ENCODE peak calls at places on chromosomes 3 and 15, in five cellular contexts. R is heart right ventricle; C is RWPE2; V is activated T-cell treated with anti-CD3 and anti-CD28 coated beads, Interleukin-2, amount 50 U/mL, for 4 hours; F is left lung. A is an unnamed sample.

GRCh38 chr3:190064112-190064511 is 56.6 kb downstream of the P3H2 start:
- ATAC-seq in R (no peak), C (peak), F (peak), V (no peak), A (no peak)

GRCh38 chr3:122535964-122536363 is 21.2 kb upstream of the KPNA1 start:
- ATAC-seq in F (no peak), V (no peak), R (no peak), C (no peak), A (no peak)

GRCh38 chr15:40323953-40324937 is 753 bp downstream of the INAFM2 start:
- ATAC-seq in C (no peak), R (no peak), V (peak), F (peak), A (peak)

GRCh38 chr3:129978123-129978522 is 3.6 kb downstream of the TRH start:
- ATAC-seq in R (peak), V (no peak), C (no peak), F (no peak), A (no peak)

GRCh38 chr3:9884555-9885165 is 4.6 kb upstream of the CIDEC start:
- ATAC-seq in F (peak), V (no peak), C (peak), R (no peak), A (no peak)

GRCh38 chr3:126345641-126346460 is 11.4 kb downstream of the KLF15 start:
- ATAC-seq in F (no peak), V (no peak), R (no peak), C (no peak), A (no peak)

GRCh38 chr3:481680-482079 is 285.1 kb downstream of the CHL1 start:
- ATAC-seq in R (no peak), F (peak), V (no peak), C (no peak), A (no peak)

GRCh38 chr15:32828507-32829186 is 110.8 kb downstream of the GREM1 start:
- ATAC-seq in V (no peak), C (peak), R (no peak), F (no peak), A (no peak)

GRCh38 chr3:171374661-171375285 is 85.4 kb downstream of the TNIK start:
- ATAC-seq in R (no peak), F (peak), V (no peak), C (peak), A (no peak)

GRCh38 chr15:65246026-65246714 is 34.9 kb upstream of the CILP start:
- ATAC-seq in V (no peak), R (peak), C (peak), F (no peak), A (no peak)

GRCh38 chr15:100671858-100672543 is 69.6 kb downstream of the ASB7 start:
- ATAC-seq in R (peak), F (peak), C (peak), V (no peak), A (no peak)